ENCODE peak calls at places on chromosomes 16 and 17, in eight cellular contexts. One of them, this sample, is unnamed.

GRCh38 chr17:76353004-76353598 is 615 bp downstream of the PRPSAP1 start:
- DNase-seq in AG20443: peak; percentile 70
- DNase-seq in body of pancreas: peak; percentile 36
- DNase-seq in NCI-H1092 treated with DMSO at 0.1 percent for 48 hours: peak; percentile 23
- DNase-seq in cerebellar cortex: peak; percentile 16
- DNase-seq in activated naive CD4-positive, alpha-beta T cell treated with anti-CD3 and anti-CD28 coated beads for 36 hours: peak; percentile 13
- DNase-seq in psoas muscle: peak; percentile 64
- DNase-seq in EL: peak; percentile 21
- DNase-seq in this sample: no peak

GRCh38 chr16:55043499-55043898 is 112.8 kb downstream of the IRX5 start:
- DNase-seq in AG20443: no peak
- DNase-seq in body of pancreas: no peak
- DNase-seq in NCI-H1092 treated with DMSO at 0.1 percent for 48 hours: no peak
- DNase-seq in cerebellar cortex: no peak
- DNase-seq in activated naive CD4-positive, alpha-beta T cell treated with anti-CD3 and anti-CD28 coated beads for 36 hours: no peak
- DNase-seq in psoas muscle: no peak
- DNase-seq in EL: no peak
- DNase-seq in this sample: no peak

GRCh38 chr17:82386881-82387498 is 15.4 kb downstream of the UTS2R start:
- DNase-seq in AG20443: no peak
- DNase-seq in body of pancreas: no peak
- DNase-seq in NCI-H1092 treated with DMSO at 0.1 percent for 48 hours: no peak
- DNase-seq in cerebellar cortex: no peak
- DNase-seq in activated naive CD4-positive, alpha-beta T cell treated with anti-CD3 and anti-CD28 coated beads for 36 hours: no peak
- DNase-seq in psoas muscle: no peak
- DNase-seq in EL: no peak
- DNase-seq in this sample: no peak

GRCh38 chr17:18959071-18959844 is 7.3 kb downstream of the SLC5A10 start:
- DNase-seq in AG20443: no peak
- DNase-seq in body of pancreas: no peak
- DNase-seq in NCI-H1092 treated with DMSO at 0.1 percent for 48 hours: no peak
- DNase-seq in cerebellar cortex: no peak
- DNase-seq in activated naive CD4-positive, alpha-beta T cell treated with anti-CD3 and anti-CD28 coated beads for 36 hours: no peak
- DNase-seq in psoas muscle: peak; percentile 46
- DNase-seq in EL: no peak
- DNase-seq in this sample: no peak

GRCh38 chr17:57994436-57994835 is 6.4 kb upstream of the VEZF1 start:
- DNase-seq in AG20443: no peak
- DNase-seq in body of pancreas: no peak
- DNase-seq in NCI-H1092 treated with DMSO at 0.1 percent for 48 hours: no peak
- DNase-seq in cerebellar cortex: no peak
- DNase-seq in activated naive CD4-positive, alpha-beta T cell treated with anti-CD3 and anti-CD28 coated beads for 36 hours: no peak
- DNase-seq in psoas muscle: no peak
- DNase-seq in EL: no peak
- DNase-seq in this sample: no peak

GRCh38 chr17:42832934-42833770 is at the start of gene PSME3:
- DNase-seq in AG20443: peak; percentile 95
- DNase-seq in body of pancreas: peak; percentile 88
- DNase-seq in NCI-H1092 treated with DMSO at 0.1 percent for 48 hours: peak; percentile 89
- DNase-seq in cerebellar cortex: peak; percentile 90
- DNase-seq in activated naive CD4-positive, alpha-beta T cell treated with anti-CD3 and anti-CD28 coated beads for 36 hours: peak; percentile 92
- DNase-seq in psoas muscle: peak; percentile 96
- DNase-seq in EL: peak; percentile 92
- DNase-seq in this sample: peak; percentile 27

GRCh38 chr17:45438931-45439610 is 6.4 kb upstream of the ARHGAP27 start:
- DNase-seq in AG20443: no peak
- DNase-seq in body of pancreas: no peak
- DNase-seq in NCI-H1092 treated with DMSO at 0.1 percent for 48 hours: no peak
- DNase-seq in cerebellar cortex: no peak
- DNase-seq in activated naive CD4-positive, alpha-beta T cell treated with anti-CD3 and anti-CD28 coated beads for 36 hours: no peak
- DNase-seq in psoas muscle: peak; percentile 75
- DNase-seq in EL: no peak
- DNase-seq in this sample: no peak

GRCh38 chr17:34782271-34782670 is 179.0 kb downstream of the CCT6B start:
- DNase-seq in AG20443: no peak
- DNase-seq in body of pancreas: no peak
- DNase-seq in NCI-H1092 treated with DMSO at 0.1 percent for 48 hours: no peak
- DNase-seq in cerebellar cortex: no peak
- DNase-seq in activated naive CD4-positive, alpha-beta T cell treated with anti-CD3 and anti-CD28 coated beads for 36 hours: no peak
- DNase-seq in psoas muscle: no peak
- DNase-seq in EL: no peak
- DNase-seq in this sample: no peak

GRCh38 chr16:4477966-4478365 is 1.8 kb downstream of the HMOX2 start:
- DNase-seq in AG20443: no peak
- DNase-seq in body of pancreas: no peak
- DNase-seq in NCI-H1092 treated with DMSO at 0.1 percent for 48 hours: no peak
- DNase-seq in cerebellar cortex: no peak
- DNase-seq in activated naive CD4-positive, alpha-beta T cell treated with anti-CD3 and anti-CD28 coated beads for 36 hours: peak; percentile 44
- DNase-seq in psoas muscle: no peak
- DNase-seq in EL: peak; percentile 54
- DNase-seq in this sample: peak; percentile 77

GRCh38 chr17:27414271-27414670 is 42.0 kb upstream of the KSR1 start:
- DNase-seq in AG20443: no peak
- DNase-seq in body of pancreas: no peak
- DNase-seq in NCI-H1092 treated with DMSO at 0.1 percent for 48 hours: no peak
- DNase-seq in cerebellar cortex: no peak
- DNase-seq in activated naive CD4-positive, alpha-beta T cell treated with anti-CD3 and anti-CD28 coated beads for 36 hours: no peak
- DNase-seq in psoas muscle: no peak
- DNase-seq in EL: peak; percentile 14
- DNase-seq in this sample: no peak

GRCh38 chr17:38867179-38867994 is 2.5 kb upstream of the LASP1 start:
- DNase-seq in AG20443: no peak
- DNase-seq in body of pancreas: peak; percentile 72
- DNase-seq in NCI-H1092 treated with DMSO at 0.1 percent for 48 hours: peak; percentile 77
- DNase-seq in cerebellar cortex: peak; percentile 84
- DNase-seq in activated naive CD4-positive, alpha-beta T cell treated with anti-CD3 and anti-CD28 coated beads for 36 hours: peak; percentile 77
- DNase-seq in psoas muscle: no peak
- DNase-seq in EL: peak; percentile 81
- DNase-seq in this sample: no peak

GRCh38 chr17:45261577-45262515 is at the start of gene SPATA32:
- DNase-seq in AG20443: peak; percentile 66
- DNase-seq in body of pancreas: peak; percentile 64
- DNase-seq in NCI-H1092 treated with DMSO at 0.1 percent for 48 hours: no peak
- DNase-seq in cerebellar cortex: peak; percentile 69
- DNase-seq in activated naive CD4-positive, alpha-beta T cell treated with anti-CD3 and anti-CD28 coated beads for 36 hours: peak; percentile 79
- DNase-seq in psoas muscle: peak; percentile 76
- DNase-seq in EL: no peak
- DNase-seq in this sample: no peak

GRCh38 chr17:21061158-21061835 is 18.5 kb upstream of the USP22 start:
- DNase-seq in AG20443: no peak
- DNase-seq in body of pancreas: no peak
- DNase-seq in NCI-H1092 treated with DMSO at 0.1 percent for 48 hours: no peak
- DNase-seq in cerebellar cortex: no peak
- DNase-seq in activated naive CD4-positive, alpha-beta T cell treated with anti-CD3 and anti-CD28 coated beads for 36 hours: no peak
- DNase-seq in psoas muscle: no peak
- DNase-seq in EL: no peak
- DNase-seq in this sample: no peak